ENCODE peak calls at places on chromosomes 2 and 18, in seven cellular contexts. I is left ventricle myocardium inferior, B is heart right ventricle, R is spleen, V is A673, Y is colonic mucosa, K is tibial artery. L is an unnamed sample.

GRCh38 chr2:121722479-121722878 is 14.2 kb downstream of the NIFK start:
- DNase-seq in K (peak), R (no peak), Y (no peak), V (no peak), I (no peak), B (no peak), L (no peak)

GRCh38 chr18:37544196-37544595 is 21.4 kb downstream of the CELF4 start:
- DNase-seq in I (no peak), B (no peak), R (peak), K (no peak), V (no peak), Y (no peak), L (no peak)

GRCh38 chr18:70469916-70470315 is 181.1 kb downstream of the SOCS6 start:
- DNase-seq in Y (no peak), B (no peak), R (no peak), V (peak), K (no peak), I (no peak), L (no peak)

GRCh38 chr2:158467248-158467647 is 10.5 kb downstream of the PKP4 start:
- DNase-seq in R (no peak), I (no peak), V (no peak), K (no peak), B (no peak), Y (no peak), L (no peak)

GRCh38 chr2:231884438-231885140 is 41.6 kb downstream of the NPPC start:
- DNase-seq in Y (no peak), R (peak), K (no peak), V (no peak), B (no peak), I (no peak), L (no peak)

GRCh38 chr2:25982968-25983280 is 627 bp upstream of the KIF3C start:
- DNase-seq in I (no peak), Y (no peak), V (no peak), R (no peak), B (no peak), K (no peak), L (no peak)

GRCh38 chr18:56291229-56291796 is 347.1 kb downstream of the TXNL1 start:
- DNase-seq in K (no peak), V (no peak), R (no peak), B (no peak), Y (no peak), I (no peak), L (no peak)

GRCh38 chr2:8023241-8023640 is 658.6 kb upstream of the ID2 start:
- DNase-seq in R (no peak), V (no peak), B (no peak), Y (no peak), K (no peak), I (no peak), L (no peak)

GRCh38 chr2:3956892-3957291 is 253.5 kb downstream of the DCDC2C start:
- DNase-seq in V (peak), I (no peak), K (no peak), R (peak), B (no peak), Y (no peak), L (no peak)

GRCh38 chr2:113324684-113325160 is 46.0 kb upstream of the PAX8 start:
- DNase-seq in Y (peak), V (peak), I (peak), R (no peak), B (peak), K (no peak), L (no peak)
- H3K4me3 ChIP-seq in Y (peak), V (peak), I (peak), R (peak), B (peak), K (peak), L (peak)

GRCh38 chr2:12479042-12479601 is 237.6 kb upstream of the TRIB2 start:
- DNase-seq in R (no peak), Y (no peak), B (no peak), K (no peak), V (no peak), I (no peak), L (no peak)

GRCh38 chr2:12478151-12479041 is 238.3 kb upstream of the TRIB2 start:
- DNase-seq in K (no peak), R (no peak), I (no peak), B (no peak), Y (no peak), V (no peak), L (no peak)
- TF ChIP-seq CTCF in K (no peak), R (no peak), I (no peak), B (no peak), Y (no peak), V (no peak), L (no peak)

DNA sequence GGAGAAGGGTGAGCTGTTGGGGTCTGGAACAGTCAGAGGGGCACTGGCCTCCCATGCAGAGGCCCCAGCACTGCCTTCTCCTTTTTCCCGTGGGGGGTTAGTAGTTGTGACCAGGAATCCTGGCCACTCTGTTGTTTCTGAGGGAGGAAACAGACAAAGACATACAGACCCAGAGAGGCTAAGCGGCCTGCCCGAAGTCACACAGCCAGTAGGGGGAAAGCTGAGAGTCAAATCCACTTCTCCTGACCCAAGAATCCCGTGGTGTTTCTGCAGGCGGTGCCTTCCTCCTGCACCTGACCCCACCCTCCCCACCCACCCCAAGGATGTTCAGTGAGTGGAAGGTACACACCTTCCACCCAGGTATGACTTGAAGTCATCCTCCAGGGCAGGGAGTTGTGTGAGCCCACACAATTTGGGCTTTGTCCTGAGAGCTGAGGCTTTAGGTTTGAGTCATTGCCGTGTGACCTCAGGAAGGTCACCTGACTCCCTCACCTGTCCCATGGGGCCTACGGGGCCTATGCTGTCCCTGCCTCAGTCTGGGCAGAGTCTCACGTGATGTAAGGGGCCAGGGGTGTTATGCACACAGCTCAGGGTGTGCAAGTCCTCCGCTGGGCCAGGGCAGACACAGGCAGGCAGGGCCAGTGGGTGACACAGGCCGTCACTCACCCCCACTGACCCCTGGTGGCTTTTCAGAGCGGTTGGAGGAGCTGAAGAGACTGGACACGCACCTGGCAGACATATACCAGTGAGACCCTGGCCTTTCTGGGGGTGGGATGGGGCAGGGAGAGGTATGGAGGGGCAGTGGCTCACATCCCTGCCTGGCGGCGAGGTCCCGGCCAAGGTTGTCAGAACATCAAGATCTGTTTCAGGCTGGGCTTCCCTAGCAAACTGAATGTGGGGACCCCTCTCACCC is 5.0 kb downstream of the NT5DC4 start:
- DNase-seq in I (no peak), K (no peak), R (no peak), V (no peak), Y (no peak), B (no peak), L (peak)
- H3K27ac ChIP-seq in I (no peak), K (no peak), R (no peak), V (no peak), Y (no peak), B (no peak), L (no peak)

GRCh38 chr2:105397025-105397722 is 1.7 kb downstream of the FHL2 start:
- DNase-seq in V (no peak), Y (no peak), R (no peak), K (no peak), I (no peak), B (no peak), L (no peak)
- H3K4me3 ChIP-seq in V (no peak), Y (peak), R (no peak), K (peak), I (peak), B (peak), L (peak)

DNA sequence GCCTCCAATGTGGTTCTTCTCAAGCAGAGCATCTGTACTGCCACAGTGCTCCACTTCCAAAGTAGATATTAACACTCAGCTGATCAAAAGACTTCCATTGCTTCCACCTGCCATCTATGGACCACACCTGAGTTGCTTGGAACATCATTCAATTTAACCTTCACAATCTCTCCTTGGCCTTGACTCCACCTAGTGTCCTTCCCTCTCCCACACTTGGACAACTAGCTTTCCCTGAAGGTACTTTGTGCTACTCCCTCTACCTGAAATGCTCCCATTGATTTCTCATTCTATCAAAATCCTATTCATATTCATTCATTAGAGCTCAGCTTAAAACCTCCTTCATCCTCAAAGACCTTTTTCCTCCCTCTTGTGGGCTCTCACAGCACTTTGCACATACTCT is 48.7 kb downstream of the SOWAHC start:
- DNase-seq in B (no peak), R (no peak), K (no peak), V (no peak), Y (no peak), I (no peak), L (no peak)
- TF ChIP-seq CTCF in B (no peak), R (no peak), K (no peak), V (no peak), Y (no peak), I (no peak), L (no peak)

GRCh38 chr2:213232649-213233437 is 51.4 kb upstream of the SPAG16 start:
- DNase-seq in I (no peak), R (peak), B (no peak), K (no peak), V (peak), Y (no peak), L (no peak)
- H3K27ac ChIP-seq in I (no peak), R (no peak), B (no peak), K (peak), V (peak), Y (no peak), L (no peak)

DNA sequence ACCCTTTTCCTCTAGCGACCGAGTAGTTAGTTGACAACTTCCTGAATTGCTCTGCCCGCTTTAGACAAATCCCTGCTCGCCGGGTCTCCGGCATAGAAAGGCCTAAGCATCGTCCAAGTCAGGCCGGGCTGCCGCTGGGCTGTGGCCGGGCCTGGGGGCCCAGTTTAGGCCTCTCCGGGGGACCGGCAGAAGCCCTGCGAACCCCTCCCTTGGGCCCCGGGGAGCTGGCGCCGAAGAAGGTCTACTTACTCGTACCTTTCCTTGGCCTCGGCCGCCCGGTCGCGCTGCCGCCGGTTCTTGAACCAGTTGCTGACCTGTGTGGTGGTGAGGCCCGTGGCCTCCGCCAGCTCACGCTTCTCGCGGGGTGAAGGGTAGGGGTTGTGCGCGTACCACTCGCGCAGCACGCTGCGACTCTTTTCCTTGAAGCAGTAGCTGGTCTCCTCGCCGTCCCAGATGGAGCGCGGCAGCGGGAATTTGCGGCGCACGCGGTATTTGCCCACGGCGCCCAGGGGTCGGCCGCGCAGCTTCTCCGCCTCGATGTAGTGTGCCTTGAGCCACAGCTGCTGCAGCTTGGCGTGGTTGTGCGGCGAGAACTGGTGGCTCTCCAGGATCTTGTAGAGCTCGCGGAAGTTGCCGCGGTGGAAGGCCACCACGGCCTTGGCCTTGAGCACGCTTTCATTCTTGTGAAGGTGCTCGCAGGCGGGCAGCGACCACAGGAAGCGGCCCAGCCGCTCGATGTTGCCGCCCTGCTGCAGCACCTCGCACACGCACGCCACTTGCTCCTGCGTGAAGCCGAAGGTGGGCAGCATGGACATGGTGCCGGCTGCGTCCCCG is 739 bp downstream of the SIX2 start:
- DNase-seq in V (no peak), K (peak), I (no peak), R (no peak), B (no peak), Y (no peak), L (no peak)
- H3K4me3 ChIP-seq in V (no peak), K (peak), I (peak), R (peak), B (peak), Y (peak), L (peak)